ENCODE peak calls at places on chromosomes 12 and 14, in six cellular contexts. T is lower lobe of right lung, B is natural killer cell, L is adrenal gland, N is mesothelial cell of epicardium, P is body of pancreas. M is an unnamed sample.

GRCh38 chr12:12608557-12608957 is 3.1 kb upstream of the CREBL2 start:
- DNase-seq in T (no peak), B (no peak), L (no peak), N (no peak), P (no peak), M (no peak)

GRCh38 chr12:57401165-57401564 is 29.7 kb downstream of the R3HDM2 start:
- DNase-seq in T (no peak), B (no peak), L (no peak), N (no peak), P (no peak), M (no peak)

GRCh38 chr12:92470608-92471021 is 232.2 kb upstream of the PLEKHG7 start:
- DNase-seq in T (no peak), B (no peak), L (no peak), N (no peak), P (no peak), M (no peak)

GRCh38 chr12:72282721-72283120 is 10.6 kb downstream of the TRHDE start:
- DNase-seq in T (no peak), B (no peak), L (no peak), N (no peak), P (no peak), M (no peak)

GRCh38 chr14:23310546-23310945 is 3.9 kb downstream of the BCL2L2 start:
- DNase-seq in T (no peak), B (no peak), L (no peak), N (no peak), P (no peak), M (no peak)

GRCh38 chr12:58918475-58918874 is 1.8 kb downstream of the LRIG3 start:
- DNase-seq in T (no peak), B (no peak), L (no peak), N (no peak), P (no peak), M (no peak)

GRCh38 chr12:42690264-42690663 is 100.7 kb upstream of the PRICKLE1 start:
- DNase-seq in T (no peak), B (no peak), L (no peak), N (no peak), P (no peak), M (no peak)

GRCh38 chr12:99522456-99522855 is 125.1 kb upstream of the GARIN6 start:
- DNase-seq in T (no peak), B (no peak), L (no peak), N (no peak), P (no peak), M (no peak)

GRCh38 chr14:53249059-53249458 is 95.9 kb upstream of the DDHD1 start:
- DNase-seq in T (no peak), B (no peak), L (no peak), N (no peak), P (no peak), M (no peak)

GRCh38 chr12:4148418-4149056 is 125.0 kb upstream of the CCND2 start:
- DNase-seq in T (peak), B (no peak), L (no peak), N (no peak), P (peak), M (no peak)

GRCh38 chr14:100419856-100420255 is 96.7 kb downstream of the SLC25A47 start:
- DNase-seq in T (no peak), B (no peak), L (no peak), N (no peak), P (no peak), M (no peak)

GRCh38 chr12:24025153-24025798 is 75.8 kb upstream of the SOX5 start:
- DNase-seq in T (no peak), B (no peak), L (no peak), N (no peak), P (no peak), M (no peak)

DNA sequence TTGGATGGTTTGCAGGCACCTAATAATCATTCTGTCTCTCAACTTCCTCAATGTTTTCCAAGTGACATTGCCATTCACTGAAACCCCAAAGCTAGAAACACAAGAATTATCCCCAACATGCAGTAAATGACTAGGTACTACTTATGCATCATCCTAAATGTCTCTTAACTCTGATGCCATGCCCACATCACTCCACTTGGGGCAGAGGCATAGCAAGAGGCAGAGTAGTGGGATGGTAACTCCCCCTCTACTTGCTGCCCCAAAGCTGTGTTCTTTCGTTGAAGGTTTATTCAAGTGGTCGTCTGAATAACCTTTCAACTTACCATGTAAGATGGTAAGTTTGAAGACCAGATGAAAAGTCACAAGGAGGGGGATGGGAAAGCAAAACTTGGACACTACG is 77.9 kb upstream of the SOX5 start:
- DNase-seq in T (no peak), B (no peak), L (no peak), N (no peak), P (no peak), M (no peak)
- TF ChIP-seq CTCF in T (no peak), B (no peak), L (no peak), N (no peak), P (no peak), M (peak)

GRCh38 chr12:45887544-45887943 is 102.8 kb downstream of the SCAF11 start:
- DNase-seq in T (no peak), B (no peak), L (no peak), N (no peak), P (no peak), M (no peak)

GRCh38 chr12:45895961-45896360 is 94.4 kb downstream of the SCAF11 start:
- DNase-seq in T (no peak), B (no peak), L (no peak), N (no peak), P (no peak), M (no peak)

GRCh38 chr12:45890276-45890675 is 100.1 kb downstream of the SCAF11 start:
- DNase-seq in T (no peak), B (no peak), L (no peak), N (no peak), P (no peak), M (no peak)

GRCh38 chr12:45898094-45898493 is 92.3 kb downstream of the SCAF11 start:
- DNase-seq in T (no peak), B (no peak), L (no peak), N (no peak), P (no peak), M (no peak)

DNA sequence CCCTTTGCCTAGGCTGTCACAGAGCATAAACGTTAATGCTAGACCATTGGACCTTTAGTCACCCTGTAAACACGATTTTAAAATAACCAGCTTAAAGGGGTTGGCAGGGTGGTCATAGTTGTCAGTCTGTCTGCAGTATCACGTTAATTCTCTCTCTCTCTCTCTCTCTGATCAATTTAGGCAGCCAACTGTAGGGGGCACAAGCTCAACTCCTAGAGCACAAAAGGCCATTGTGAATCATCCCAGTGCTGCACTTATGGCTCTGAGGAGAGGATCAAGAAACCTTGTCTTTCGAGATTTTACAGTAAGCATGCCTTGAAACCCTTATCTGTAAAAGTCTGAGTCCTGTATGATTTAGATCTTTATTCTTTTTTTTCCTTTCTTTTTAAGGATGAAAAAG is 97.1 kb downstream of the SCAF11 start:
- DNase-seq in T (no peak), B (no peak), L (peak), N (no peak), P (no peak), M (no peak)
- TF ChIP-seq CTCF in T (no peak), B (no peak), L (no peak), N (no peak), P (no peak), M (peak)

GRCh38 chr14:64465856-64466554 is 706 bp downstream of the AKAP5 start:
- DNase-seq in T (no peak), B (no peak), L (peak), N (no peak), P (peak), M (no peak)
- TF ChIP-seq CTCF in T (no peak), B (no peak), L (no peak), N (no peak), P (no peak), M (peak)

DNA sequence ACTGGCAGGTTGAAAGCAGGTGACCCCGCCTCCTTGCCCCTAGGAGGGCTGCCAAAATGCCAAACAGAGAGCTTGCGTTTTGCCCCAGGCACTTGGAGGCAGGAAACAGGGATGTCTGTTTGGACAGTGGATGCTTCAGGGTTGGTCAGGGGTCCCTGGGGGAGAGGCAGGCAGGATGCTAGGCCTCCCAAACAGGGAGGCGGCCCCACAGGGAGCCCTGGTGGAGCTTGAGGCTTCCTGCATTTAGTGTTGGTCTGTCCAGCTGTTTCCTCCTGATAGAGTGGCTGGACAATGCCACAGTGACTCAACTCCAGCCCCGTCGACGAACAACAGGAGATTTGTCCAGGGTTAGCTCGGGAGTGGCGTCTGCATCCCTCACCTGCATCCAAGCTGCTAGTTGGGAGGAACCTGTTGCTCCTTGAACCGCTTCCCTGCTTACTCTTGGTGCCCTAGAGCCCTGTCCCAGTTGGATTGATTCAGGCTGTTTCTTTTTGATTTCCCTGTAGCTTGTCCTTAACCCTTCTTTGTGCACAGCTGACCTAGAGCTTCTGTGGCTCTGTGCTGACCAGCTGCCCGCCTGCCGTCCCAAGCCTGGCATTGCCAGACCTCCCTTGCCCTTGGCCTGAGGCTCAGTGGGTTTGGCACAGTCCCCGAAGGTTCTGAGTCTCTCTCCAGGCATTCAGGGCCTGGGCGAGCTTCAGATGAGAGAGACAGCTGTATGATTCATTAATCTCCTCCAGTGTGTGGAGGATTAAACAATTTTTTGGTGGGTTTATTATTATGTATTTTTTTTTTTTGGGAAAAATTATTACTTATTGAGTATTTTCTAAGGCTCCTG is 45.9 kb downstream of the TSPAN9 start:
- DNase-seq in T (no peak), B (no peak), L (peak), N (no peak), P (peak), M (no peak)
- TF ChIP-seq CTCF in T (peak), B (no peak), L (peak), N (no peak), P (no peak), M (no peak)

GRCh38 chr14:104827173-104828055 is 26.5 kb downstream of the ZBTB42 start:
- DNase-seq in T (peak), B (peak), L (peak), N (no peak), P (peak), M (peak)
- TF ChIP-seq CTCF in T (peak), B (peak), L (peak), N (peak), P (no peak), M (peak)

M was measured in progenitor cell of endocrine pancreas.